ENCODE peak calls at places on chromosomes 4 and X, in eight cellular contexts. V is fibroblast of mammary gland, L is bronchial epithelial cell, T is GM13977, X is H9, D is neural progenitor cell, J is esophagus squamous epithelium, B is breast epithelium. G is an unnamed sample.

GRCh38 chr4:21181716-21182115 is 481.5 kb downstream of the PACRGL start:
- DNase-seq in J (no peak), X (no peak), D (no peak), L (peak), V (no peak), T (no peak), B (no peak), G (no peak)

GRCh38 chr4:182339246-182339645 is 96.0 kb downstream of the TENM3 start:
- DNase-seq in L (no peak), B (no peak), T (no peak), D (peak), V (no peak), X (peak), J (no peak), G (no peak)

GRCh38 chr4:108029731-108030130 is 40.0 kb downstream of the HADH start:
- DNase-seq in V (peak), B (no peak), J (no peak), D (no peak), X (no peak), L (no peak), T (no peak), G (no peak)

GRCh38 chr4:140932646-140933045 is 176.5 kb upstream of the TBC1D9 start:
- DNase-seq in J (no peak), D (no peak), V (no peak), B (no peak), X (no peak), L (no peak), T (no peak), G (no peak)

GRCh38 chrX:15750611-15751159 is 12.6 kb downstream of the CA5B start:
- DNase-seq in L (no peak), V (no peak), J (no peak), D (no peak), B (no peak), T (no peak), X (no peak), G (no peak)

GRCh38 chrX:19122641-19123009 is 357 bp upstream of the ADGRG2 start:
- DNase-seq in V (no peak), B (no peak), J (no peak), X (no peak), T (no peak), D (no peak), L (no peak), G (no peak)

GRCh38 chrX:12802741-12803140 is 11.5 kb downstream of the PRPS2 start:
- DNase-seq in B (no peak), V (no peak), D (no peak), L (no peak), J (no peak), T (no peak), X (no peak), G (no peak)

GRCh38 chr4:103451341-103451740 is 253.2 kb upstream of the CENPE start:
- DNase-seq in X (no peak), J (no peak), V (no peak), D (no peak), L (peak), B (no peak), T (no peak), G (no peak)

GRCh38 chr4:13903851-13904340 is 276.4 kb upstream of the BOD1L1 start:
- DNase-seq in X (no peak), L (no peak), B (no peak), D (no peak), J (no peak), V (no peak), T (no peak), G (no peak)

GRCh38 chr4:43458293-43458692 is 565.8 kb downstream of the GRXCR1 start:
- DNase-seq in D (no peak), V (no peak), T (no peak), J (no peak), B (no peak), X (no peak), L (peak), G (no peak)

GRCh38 chr4:6134612-6135220 is 65.6 kb downstream of the JAKMIP1 start:
- DNase-seq in J (no peak), T (peak), D (no peak), B (no peak), X (peak), V (no peak), L (no peak), G (peak)

GRCh38 chr4:108170729-108171540 is 2.2 kb upstream of the LEF1 start:
- DNase-seq in L (no peak), J (no peak), B (no peak), D (peak), V (no peak), X (no peak), T (peak), G (no peak)

GRCh38 chr4:1841886-1842210 is 14.1 kb downstream of the LETM1 start:
- DNase-seq in T (no peak), B (no peak), J (no peak), L (no peak), V (no peak), X (no peak), D (no peak), G (no peak)

GRCh38 chr4:15194520-15194919 is 192.2 kb downstream of the CPEB2 start:
- DNase-seq in T (no peak), V (no peak), L (no peak), B (no peak), X (no peak), J (no peak), D (no peak), G (no peak)

GRCh38 chr4:155787113-155787710 is 28.4 kb downstream of the GUCY1B1 start:
- DNase-seq in T (peak), D (peak), V (peak), L (peak), J (no peak), X (no peak), B (no peak), G (peak)

GRCh38 chr4:120007171-120007894 is 59.3 kb downstream of the MAD2L1 start:
- DNase-seq in B (no peak), V (peak), L (peak), T (no peak), J (no peak), D (no peak), X (no peak), G (no peak)

GRCh38 chr4:75939890-75940691 is 722 bp downstream of the NAAA start:
- DNase-seq in L (peak), B (peak), X (peak), J (peak), D (peak), T (peak), V (peak), G (peak)

GRCh38 chr4:152935138-152935537 is 985 bp upstream of the FHDC1 start:
- DNase-seq in B (peak), L (peak), J (no peak), T (peak), X (peak), D (peak), V (no peak), G (peak)

GRCh38 chr4:144703494-144703893 is 57.5 kb downstream of the HHIP start:
- DNase-seq in B (no peak), X (no peak), J (no peak), V (no peak), L (no peak), T (no peak), D (peak), G (no peak)

GRCh38 chrX:15451913-15452312 is 41.2 kb downstream of the PIR start:
- DNase-seq in V (peak), D (no peak), J (no peak), X (no peak), T (no peak), B (no peak), L (peak), G (no peak)

GRCh38 chr4:4625488-4625887 is 83.6 kb upstream of the STX18 start:
- DNase-seq in V (peak), B (no peak), T (no peak), D (no peak), J (no peak), L (no peak), X (no peak), G (no peak)

GRCh38 chr4:145842224-145842887 is 96.3 kb downstream of the ZNF827 start:
- DNase-seq in J (no peak), L (no peak), B (no peak), X (peak), T (no peak), D (no peak), V (peak), G (no peak)

GRCh38 chrX:12790878-12791252 is 347 bp upstream of the PRPS2 start:
- DNase-seq in B (no peak), T (no peak), L (no peak), J (no peak), X (no peak), D (no peak), V (no peak), G (no peak)

GRCh38 chr4:47031713-47032404 is 492 bp downstream of the GABRB1 start:
- DNase-seq in V (no peak), B (no peak), L (no peak), D (no peak), J (no peak), X (no peak), T (no peak), G (peak)

GRCh38 chr4:81030617-81031388 is at the start of gene BMP3:
- DNase-seq in V (no peak), X (peak), D (peak), J (no peak), B (no peak), L (no peak), T (no peak), G (no peak)

GRCh38 chr4:140673729-140674128 is 82.5 kb downstream of the TBC1D9 start:
- DNase-seq in X (no peak), D (no peak), J (no peak), T (no peak), L (no peak), V (peak), B (no peak), G (no peak)

GRCh38 chr4:45741897-45742296 is 382.0 kb downstream of the GABRG1 start:
- DNase-seq in T (no peak), B (no peak), V (no peak), X (peak), J (no peak), D (peak), L (no peak), G (no peak)
- TF ChIP-seq CTCF in T (no peak), B (no peak), V (no peak), X (peak), J (no peak), D (no peak), L (no peak), G (no peak)

DNA sequence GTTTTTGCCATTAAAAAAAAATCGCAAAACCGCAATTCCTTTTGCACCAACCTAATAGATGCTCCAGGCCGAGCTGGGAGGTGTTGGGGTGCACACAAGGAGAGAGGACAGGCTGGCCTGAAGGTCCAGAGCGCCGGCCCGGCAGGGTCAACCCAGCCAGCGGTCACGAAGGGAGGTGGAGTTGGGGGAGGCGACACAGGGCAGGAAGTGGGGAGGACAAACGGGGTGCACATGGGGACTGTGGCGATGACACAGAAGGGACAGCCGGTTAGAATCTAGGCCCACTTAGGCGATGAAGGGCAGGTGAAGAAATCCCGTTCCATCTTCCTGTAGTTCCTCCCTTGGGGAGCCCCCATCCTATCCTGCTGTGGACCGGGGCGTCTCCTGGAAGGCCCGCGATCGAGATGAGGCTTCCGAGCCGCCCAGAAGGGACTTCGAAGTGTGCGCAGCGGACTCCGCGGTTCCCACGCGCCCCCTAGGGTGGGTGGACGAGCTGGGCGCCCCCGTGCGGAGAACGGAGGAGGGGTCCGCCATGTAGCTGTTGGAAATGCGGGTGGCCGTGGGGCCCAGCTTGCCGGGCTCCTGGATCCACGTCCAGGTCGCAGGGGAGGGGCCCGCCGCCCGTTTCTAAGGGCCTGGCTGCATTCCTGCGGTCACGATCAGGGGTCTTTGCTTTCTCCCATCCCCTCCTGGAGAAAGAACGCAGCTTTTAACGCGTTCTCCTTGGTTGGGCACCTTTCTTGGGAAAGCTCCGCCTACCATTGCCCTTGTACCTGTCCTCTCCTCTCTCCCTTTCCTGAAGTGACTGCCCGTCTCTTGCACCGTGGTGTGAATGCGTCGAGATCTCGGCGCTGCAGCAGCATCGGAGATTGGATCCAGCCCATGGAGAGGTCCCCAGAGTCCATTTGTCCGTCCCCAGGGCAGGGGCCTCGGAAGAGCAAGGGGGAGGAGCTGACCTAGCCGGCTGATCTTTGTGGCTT is 17.0 kb upstream of the HPF1 start:
- DNase-seq in T (no peak), D (peak), X (peak), B (no peak), L (no peak), V (no peak), J (no peak), G (peak)
- TF ChIP-seq CTCF in T (peak), D (peak), X (no peak), B (no peak), L (no peak), V (no peak), J (no peak), G (peak)

GRCh38 chrX:39253551-39253950 is 452.3 kb downstream of the MID1IP1 start:
- DNase-seq in L (peak), T (no peak), V (no peak), D (no peak), J (no peak), B (no peak), X (no peak), G (no peak)

GRCh38 chrX:39251995-39252394 is 450.7 kb downstream of the MID1IP1 start:
- DNase-seq in L (no peak), D (no peak), J (no peak), X (no peak), B (no peak), V (no peak), T (no peak), G (no peak)

GRCh38 chrX:39248330-39248729 is 447.1 kb downstream of the MID1IP1 start:
- DNase-seq in D (no peak), X (no peak), J (no peak), T (no peak), L (no peak), V (no peak), B (no peak), G (no peak)

GRCh38 chrX:39247536-39247935 is 446.3 kb downstream of the MID1IP1 start:
- DNase-seq in L (no peak), V (no peak), X (no peak), J (no peak), D (no peak), B (no peak), T (no peak), G (no peak)

GRCh38 chrX:39249999-39250398 is 448.7 kb downstream of the MID1IP1 start:
- DNase-seq in J (no peak), T (no peak), B (no peak), X (no peak), D (no peak), V (no peak), L (no peak), G (no peak)
- TF ChIP-seq CTCF in J (no peak), T (no peak), B (no peak), X (no peak), D (no peak), V (no peak), L (no peak), G (no peak)

GRCh38 chrX:21757960-21758359 is at the start of gene SMPX:
- DNase-seq in X (no peak), V (no peak), B (no peak), D (no peak), T (no peak), J (no peak), L (no peak), G (no peak)

GRCh38 chrX:21758488-21758887 is 572 bp upstream of the SMPX start:
- DNase-seq in D (no peak), T (no peak), V (no peak), X (no peak), J (no peak), L (no peak), B (no peak), G (no peak)

DNA sequence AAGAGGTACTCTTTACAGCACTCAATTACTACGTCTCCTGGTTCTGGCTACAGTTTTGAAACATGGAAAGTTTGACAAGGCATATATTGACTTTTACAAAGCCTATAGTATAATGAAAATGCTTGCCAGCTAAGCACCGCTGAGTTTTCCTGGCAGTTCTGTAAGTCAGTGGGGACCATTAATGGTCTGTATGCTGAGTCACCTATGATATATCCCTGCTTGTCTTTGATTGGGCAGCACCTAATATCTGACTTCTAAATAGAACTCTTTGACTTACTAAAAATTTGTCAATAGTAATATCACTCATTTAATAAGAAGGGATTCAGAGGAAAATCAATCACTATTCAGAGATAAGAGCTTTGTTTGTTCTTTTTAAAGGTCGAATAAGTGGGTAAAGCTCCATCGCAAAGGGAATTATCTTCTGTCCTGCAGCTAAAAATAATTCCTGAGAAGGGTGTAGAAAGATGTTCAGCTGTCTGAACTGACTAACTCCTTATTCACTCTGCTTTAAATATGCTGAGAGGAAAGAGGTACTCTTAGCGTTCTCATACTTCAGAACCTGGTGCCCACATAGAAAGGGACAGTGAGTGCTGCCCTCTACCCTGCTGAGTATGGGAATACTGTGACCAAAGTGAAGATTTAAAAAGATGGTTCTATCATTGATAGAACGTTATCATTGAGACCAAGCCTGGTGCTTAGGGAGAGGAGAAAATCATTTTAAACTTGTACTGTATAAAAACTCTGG is 959 bp downstream of the SMPX start:
- DNase-seq in B (no peak), V (peak), T (no peak), D (no peak), X (no peak), L (peak), J (no peak), G (no peak)
- TF ChIP-seq CTCF in B (no peak), V (no peak), T (no peak), D (no peak), X (peak), L (no peak), J (no peak), G (no peak)

DNA sequence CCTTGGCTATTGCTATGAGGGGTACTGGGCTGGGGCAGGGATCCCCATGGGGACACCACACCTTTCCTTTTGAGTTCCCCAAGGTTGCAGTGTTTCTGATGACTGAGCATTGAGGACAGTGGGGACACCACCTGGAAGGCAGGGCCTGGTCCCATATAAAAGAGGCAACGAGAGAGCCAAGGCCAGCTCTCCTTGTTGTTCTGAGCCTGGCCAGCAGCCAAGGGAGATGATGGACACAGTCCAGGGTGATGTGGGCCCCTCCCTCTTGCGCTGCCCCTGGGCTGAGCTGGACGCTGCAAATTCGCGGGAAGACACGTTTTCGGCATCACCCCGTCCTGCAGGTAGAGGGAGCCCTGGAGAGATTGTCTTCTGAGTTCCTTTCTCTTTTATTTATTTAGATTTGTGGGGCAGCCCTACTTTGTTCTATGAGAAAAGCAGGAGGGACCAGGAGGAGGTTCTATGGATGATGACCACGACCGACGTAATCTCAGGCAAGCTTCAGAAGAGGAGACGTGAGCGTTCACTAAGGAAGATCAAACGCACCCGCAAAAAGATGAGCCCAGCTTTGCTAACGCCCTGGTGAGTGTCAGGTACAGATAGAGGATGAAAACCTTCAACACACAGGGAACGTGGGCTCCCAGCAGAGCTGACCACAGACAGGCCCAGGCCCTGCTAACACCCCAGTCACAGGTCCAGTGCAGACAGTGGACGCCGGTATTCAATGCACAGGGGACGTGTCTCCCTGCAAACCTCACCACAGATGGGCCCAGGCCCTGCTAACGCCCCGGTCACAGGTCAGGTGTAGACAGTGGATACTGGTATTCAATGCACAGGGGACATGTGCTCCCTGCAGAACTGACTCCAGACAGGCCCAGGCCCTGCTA is 97.4 kb downstream of the SHOX start:
- DNase-seq in J (no peak), X (peak), V (no peak), D (peak), L (no peak), B (no peak), T (no peak), G (no peak)
- TF ChIP-seq CTCF in J (peak), X (peak), V (no peak), D (peak), L (no peak), B (no peak), T (peak), G (peak)

GRCh38 chrX:139864613-139865012 is 68.2 kb downstream of the ATP11C start:
- DNase-seq in T (no peak), L (no peak), B (no peak), X (no peak), V (no peak), D (no peak), J (no peak), G (no peak)

GRCh38 chrX:139862208-139862607 is 70.6 kb downstream of the ATP11C start:
- DNase-seq in X (no peak), L (no peak), J (no peak), D (no peak), B (no peak), T (no peak), V (no peak), G (no peak)
- TF ChIP-seq CTCF in X (peak), L (no peak), J (no peak), D (peak), B (no peak), T (peak), V (no peak), G (no peak)

DNA sequence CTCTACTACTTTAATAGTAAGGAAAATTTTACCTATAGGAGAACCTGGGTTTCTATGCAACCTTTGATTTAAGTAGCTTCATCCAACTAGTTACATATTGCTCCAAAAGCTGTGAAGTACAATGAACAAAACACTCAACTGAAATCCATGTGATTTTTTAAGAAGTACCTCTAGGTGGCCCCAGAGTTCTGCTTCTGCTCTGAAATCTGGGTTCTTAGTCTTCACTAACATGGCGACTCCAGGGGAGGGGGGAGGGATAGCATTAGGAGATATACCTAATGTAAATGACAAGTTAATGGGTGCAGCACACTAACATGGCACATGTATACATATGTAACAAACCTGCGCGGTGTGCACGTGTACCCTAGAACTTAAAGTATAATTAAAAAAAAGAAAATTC is 73.4 kb upstream of the MAGEB2 start:
- DNase-seq in B (no peak), T (peak), D (peak), L (peak), V (peak), X (no peak), J (no peak), G (no peak)
- TF ChIP-seq CTCF in B (peak), T (peak), D (peak), L (no peak), V (peak), X (peak), J (peak), G (peak)